ENCODE peak calls at places on chromosomes 3 and 15, in nine cellular contexts. P is cardiac fibroblast; A is HT1080; N is mesenteric fat pad; W is GM19239; B is GDM1; E is LHCN-M2; R is naive thymus-derived CD4-positive, alpha-beta T cell; Y is CD8-positive, alpha-beta memory T cell. Q is an unnamed sample.

GRCh38 chr3:35710554-35710953 is 71.2 kb downstream of the ARPP21 start:
- DNase-seq in E (no peak), R (no peak), N (no peak), A (no peak), W (no peak), Y (no peak), P (no peak), B (no peak), Q (no peak)

GRCh38 chr15:34608517-34608916 is 25.1 kb upstream of the GOLGA8B start:
- DNase-seq in B (no peak), N (no peak), P (no peak), W (no peak), Y (no peak), R (no peak), E (no peak), A (no peak), Q (no peak)

GRCh38 chr3:63921741-63922482 is 9.7 kb upstream of the SCAANT1 start:
- DNase-seq in P (no peak), B (peak; percentile 41), E (no peak), Y (no peak), W (no peak), R (no peak), N (no peak), A (no peak), Q (no peak)

GRCh38 chr3:10970306-10970979 is 22.1 kb upstream of the SLC6A1 start:
- DNase-seq in N (no peak), W (no peak), B (no peak), Y (no peak), A (no peak), P (no peak), E (no peak), R (no peak), Q (no peak)

GRCh38 chr3:31903686-31904431 is 77.2 kb downstream of the OSBPL10 start:
- DNase-seq in R (peak; percentile 10), A (no peak), E (peak; percentile 36), Y (no peak), N (no peak), B (no peak), W (no peak), P (no peak), Q (no peak)

GRCh38 chr15:65550681-65551098 is 20.4 kb downstream of the HACD3 start:
- DNase-seq in A (no peak), B (no peak), P (peak; percentile 18), W (no peak), R (no peak), Y (no peak), E (peak; percentile 92), N (no peak), Q (peak; percentile 1)

GRCh38 chr15:48541659-48542334 is 103.7 kb downstream of the FBN1 start:
- DNase-seq in Y (no peak), R (no peak), E (peak; percentile 90), N (no peak), B (no peak), A (peak; percentile 63), W (peak; percentile 27), P (peak; percentile 84), Q (peak; percentile 89)

GRCh38 chr3:12479919-12480425 is 4.3 kb upstream of the TSEN2 start:
- DNase-seq in A (peak; percentile 51), E (peak; percentile 66), N (no peak), B (no peak), Y (no peak), R (peak; percentile 54), W (peak; percentile 53), P (peak; percentile 75), Q (peak; percentile 37)

GRCh38 chr3:46482632-46483311 is 15.0 kb upstream of the RTP3 start:
- DNase-seq in A (peak; percentile 93), Y (no peak), B (no peak), P (peak; percentile 83), W (no peak), N (no peak), E (peak; percentile 78), R (no peak), Q (peak; percentile 58)

GRCh38 chr15:91813924-91814323 is 39.6 kb upstream of the SLCO3A1 start:
- DNase-seq in Y (no peak), A (no peak), B (no peak), P (no peak), E (no peak), N (no peak), R (no peak), W (no peak), Q (no peak)

GRCh38 chr3:127701281-127701792 is 28.6 kb downstream of the ABTB1 start:
- DNase-seq in W (no peak), E (no peak), N (no peak), Y (no peak), B (no peak), P (no peak), R (no peak), A (no peak), Q (no peak)

GRCh38 chr3:196666001-196666867 is 26.7 kb downstream of the NRROS start:
- DNase-seq in R (no peak), Y (no peak), E (peak; percentile 93), A (peak; percentile 99), W (no peak), N (no peak), P (peak; percentile 72), B (no peak), Q (peak; percentile 68)

GRCh38 chr3:24539699-24540098 is 45.0 kb upstream of the THRB start:
- DNase-seq in P (no peak), B (no peak), R (no peak), A (no peak), N (no peak), W (no peak), E (no peak), Y (no peak), Q (no peak)

GRCh38 chr15:33278816-33279612 is 31.8 kb upstream of the RYR3 start:
- DNase-seq in R (no peak), A (peak; percentile 95), W (no peak), B (no peak), P (peak; percentile 95), N (no peak), Y (no peak), E (peak; percentile 88), Q (peak; percentile 86)

GRCh38 chr3:126356373-126357298 is 572 bp downstream of the KLF15 start:
- DNase-seq in N (no peak), W (peak; percentile 38), Y (no peak), E (no peak), P (peak; percentile 7), R (peak; percentile 34), A (no peak), B (no peak), Q (no peak)

GRCh38 chr3:100992086-100993033 is 861 bp downstream of the ABI3BP start:
- DNase-seq in E (peak; percentile 70), B (no peak), W (no peak), P (peak; percentile 69), R (no peak), N (no peak), A (peak; percentile 45), Y (no peak), Q (peak; percentile 53)

GRCh38 chr3:181278468-181279238 is 289.1 kb upstream of the DNAJC19 start:
- DNase-seq in R (no peak), N (no peak), W (no peak), B (no peak), A (peak; percentile 17), P (peak; percentile 6), E (no peak), Y (no peak), Q (no peak)

GRCh38 chr15:64828985-64829384 is 3.5 kb upstream of the PIF1 start:
- DNase-seq in E (no peak), N (no peak), B (no peak), W (no peak), A (peak; percentile 82), Y (no peak), P (peak; percentile 56), R (no peak), Q (peak; percentile 57)

GRCh38 chr15:76905855-76906254 is 715 bp upstream of the SCAPER start:
- DNase-seq in A (no peak), B (no peak), Y (no peak), W (no peak), P (no peak), R (no peak), N (no peak), E (no peak), Q (no peak)

GRCh38 chr3:39401983-39402382 is 4.5 kb upstream of the RPSA start:
- DNase-seq in Y (no peak), E (no peak), B (no peak), A (no peak), N (no peak), P (no peak), W (no peak), R (no peak), Q (no peak)

GRCh38 chr3:139642981-139643380 is 34.8 kb downstream of the NMNAT3 start:
- DNase-seq in W (no peak), P (no peak), E (no peak), N (no peak), B (no peak), R (no peak), Y (no peak), A (no peak), Q (no peak)

GRCh38 chr3:156675744-156676466 is 1.5 kb downstream of the TIPARP start:
- DNase-seq in P (peak; percentile 98), R (peak; percentile 15), N (no peak), A (peak; percentile 91), B (no peak), W (no peak), Y (peak; percentile 33), E (peak; percentile 94), Q (peak; percentile 93)

GRCh38 chr15:40918146-40918798 is 10.9 kb upstream of the DLL4 start:
- DNase-seq in P (no peak), A (no peak), B (no peak), R (no peak), Y (no peak), N (no peak), W (no peak), E (no peak), Q (no peak)

GRCh38 chr15:68425428-68426060 is 6.4 kb downstream of the ITGA11 start:
- DNase-seq in Y (no peak), W (no peak), B (no peak), N (peak; percentile 51), A (peak; percentile 17), E (no peak), P (no peak), R (no peak), Q (peak; percentile 22)

GRCh38 chr15:51883436-51883835 is 54.0 kb downstream of the TMOD3 start:
- DNase-seq in P (peak; percentile 78), Y (no peak), E (peak; percentile 85), R (no peak), N (no peak), B (no peak), A (no peak), W (no peak), Q (peak; percentile 66)

GRCh38 chr3:46913644-46914043 is 36.1 kb downstream of the PTH1R start:
- DNase-seq in N (no peak), B (no peak), W (no peak), R (no peak), A (peak; percentile 83), E (no peak), P (peak; percentile 86), Y (no peak), Q (no peak)

GRCh38 chr15:90868261-90868689 is at the start of gene FURIN:
- DNase-seq in N (no peak), E (no peak), R (no peak), Y (no peak), A (no peak), W (no peak), B (no peak), P (no peak), Q (no peak)

GRCh38 chr3:192831111-192831644 is 86.5 kb downstream of the MB21D2 start:
- DNase-seq in A (peak; percentile 68), W (no peak), N (no peak), E (peak; percentile 83), B (no peak), P (peak; percentile 92), R (no peak), Y (no peak), Q (peak; percentile 95)

GRCh38 chr3:194333212-194333980 is 17.7 kb downstream of the CPN2 start:
- DNase-seq in B (no peak), R (peak; percentile 88), N (peak; percentile 96), E (peak; percentile 76), P (peak; percentile 89), Y (peak; percentile 79), A (peak; percentile 88), W (peak; percentile 82), Q (peak; percentile 85)

GRCh38 chr3:170222647-170223541 is 670 bp downstream of the PRKCI start:
- DNase-seq in R (peak; percentile 69), A (peak; percentile 50), Y (peak; percentile 22), B (no peak), E (peak; percentile 27), N (no peak), P (peak; percentile 42), W (peak; percentile 24), Q (peak; percentile 15)

GRCh38 chr3:47394140-47394855 is 13.5 kb downstream of the PTPN23 start:
- DNase-seq in B (no peak), R (no peak), N (no peak), E (no peak), W (no peak), Y (no peak), A (no peak), P (peak; percentile 54), Q (peak; percentile 25)